ENCODE peak calls at places on chromosomes 13 and 19, in five cellular contexts. S is KBM-7, N is fibroblast of gingiva, L is erythroblast, J is aorta. X is an unnamed sample.

GRCh38 chr13:70613295-70613694 is 505.0 kb upstream of the KLHL1 start:
- DNase-seq in S (no peak), N (no peak), L (no peak), J (no peak), X (no peak)

GRCh38 chr19:42276821-42277220 is 7.8 kb downstream of the CIC start:
- DNase-seq in S (no peak), N (no peak), L (no peak), J (no peak), X (no peak)

GRCh38 chr19:6587093-6587820 is 3.7 kb downstream of the CD70 start:
- DNase-seq in S (no peak), N (no peak), L (no peak), J (no peak), X (no peak)

GRCh38 chr19:39237200-39238184 is 7.3 kb downstream of the IFNL3 start:
- DNase-seq in S (peak; percentile 72), N (no peak), L (no peak), J (no peak), X (peak; percentile 42)

GRCh38 chr13:100392709-100393630 is 195.6 kb downstream of the GGACT start:
- DNase-seq in S (peak; percentile 68), N (peak; percentile 99), L (peak; percentile 83), J (peak; percentile 87), X (peak; percentile 48)

GRCh38 chr13:46168341-46168740 is 13.6 kb downstream of the LCP1 start:
- DNase-seq in S (peak; percentile 82), N (no peak), L (no peak), J (no peak), X (no peak)

GRCh38 chr19:18408053-18408476 is 10.6 kb upstream of the LRRC25 start:
- DNase-seq in S (peak; percentile 80), N (no peak), L (peak; percentile 76), J (no peak), X (peak; percentile 58)

GRCh38 chr13:43054803-43055802 is 31.7 kb downstream of the DNAJC15 start:
- DNase-seq in S (no peak), N (peak; percentile 50), L (peak; percentile 17), J (no peak), X (peak; percentile 16)

GRCh38 chr13:38265135-38265497 is 84.5 kb upstream of the UFM1 start:
- DNase-seq in S (no peak), N (no peak), L (no peak), J (no peak), X (peak; percentile 2)

GRCh38 chr13:23960566-23961156 is 63.4 kb upstream of the C1QTNF9B start:
- DNase-seq in S (peak; percentile 21), N (peak; percentile 24), L (peak; percentile 25), J (no peak), X (no peak)

GRCh38 chr19:17943284-17944221 is 10.7 kb downstream of the CCDC124 start:
- DNase-seq in S (no peak), N (no peak), L (no peak), J (no peak), X (no peak)

GRCh38 chr13:24644051-24644450 is 36.2 kb upstream of the ATP12A start:
- DNase-seq in S (no peak), N (peak; percentile 41), L (peak; percentile 60), J (no peak), X (no peak)

GRCh38 chr13:34469212-34469983 is 472.7 kb upstream of the NBEA start:
- DNase-seq in S (no peak), N (no peak), L (no peak), J (no peak), X (peak; percentile 13)

GRCh38 chr19:37969695-37970094 is 62.7 kb downstream of the SIPA1L3 start:
- DNase-seq in S (no peak), N (no peak), L (no peak), J (no peak), X (no peak)

GRCh38 chr13:25478186-25478585 is 106.4 kb downstream of the ATP8A2 start:
- DNase-seq in S (no peak), N (no peak), L (no peak), J (no peak), X (no peak)

GRCh38 chr13:113001251-113002140 is 32.5 kb downstream of the MCF2L start:
- DNase-seq in S (peak; percentile 18), N (no peak), L (no peak), J (no peak), X (peak; percentile 91)

GRCh38 chr19:1264801-1265610 is 4.1 kb upstream of the CIRBP start:
- DNase-seq in S (no peak), N (peak; percentile 86), L (peak; percentile 59), J (peak; percentile 93), X (peak; percentile 64)

GRCh38 chr13:40692946-40693345 is 26.5 kb upstream of the FOXO1 start:
- DNase-seq in S (no peak), N (no peak), L (no peak), J (no peak), X (no peak)

GRCh38 chr13:55517312-55517711 is 1623.4 kb upstream of the PRR20A start:
- DNase-seq in S (no peak), N (no peak), L (peak; percentile 1), J (no peak), X (peak; percentile 41)

GRCh38 chr19:16382775-16383543 is 58.3 kb downstream of the KLF2 start:
- DNase-seq in S (peak; percentile 83), N (peak; percentile 86), L (peak; percentile 78), J (peak; percentile 97), X (peak; percentile 77)

GRCh38 chr19:14363203-14364097 is 17.8 kb upstream of the ADGRE5 start:
- DNase-seq in S (peak; percentile 80), N (peak; percentile 73), L (no peak), J (peak; percentile 96), X (peak; percentile 76)

GRCh38 chr19:13082192-13083007 is 20.3 kb downstream of the LYL1 start:
- DNase-seq in S (no peak), N (peak; percentile 48), L (peak; percentile 69), J (no peak), X (peak; percentile 80)

GRCh38 chr19:16542894-16543498 is 759 bp upstream of the CHERP start:
- DNase-seq in S (no peak), N (no peak), L (peak; percentile 74), J (no peak), X (no peak)

GRCh38 chr13:111325941-111326620 is 5.6 kb downstream of the TEX29 start:
- DNase-seq in S (no peak), N (no peak), L (no peak), J (no peak), X (no peak)

GRCh38 chr13:70347947-70348620 is 239.8 kb upstream of the KLHL1 start:
- DNase-seq in S (no peak), N (no peak), L (no peak), J (no peak), X (no peak)